ENCODE peak calls at places on chromosomes 1 and 21, in ten cellular contexts. M is HCT116; J is CD8-positive, alpha-beta T cell; F is fibroblast of mammary gland; S is cardiac muscle cell; O is RWPE2; K is breast epithelium; Q is lower lobe of right lung; R is HFF-Myc; B is left ventricle myocardium inferior. T is an unnamed sample.
A peak's percentile ranks its signal among the peaks of the same experiment; 100 is the strongest.

GRCh38 chr1:226402615-226403521 is 5.0 kb downstream of the PARP1 start:
- DNase-seq in M (no peak), J (no peak), F (no peak), S (no peak), O (no peak), K (no peak), Q (no peak), R (no peak), B (no peak), T (no peak)

GRCh38 chr1:225378880-225379279 is 49.0 kb downstream of the LBR start:
- DNase-seq in M (no peak), J (no peak), F (peak; percentile 64), S (peak; percentile 86), O (no peak), K (no peak), Q (no peak), R (no peak), B (peak; percentile 22), T (no peak)

GRCh38 chr1:92087542-92087941 is 7.4 kb downstream of the BTBD8 start:
- DNase-seq in M (no peak), J (no peak), F (peak; percentile 6), S (no peak), O (no peak), K (no peak), Q (no peak), R (no peak), B (no peak), T (no peak)

GRCh38 chr21:46060596-46061061 is 37.3 kb upstream of the COL6A2 start:
- DNase-seq in M (no peak), J (no peak), F (peak; percentile 100), S (no peak), O (no peak), K (no peak), Q (peak; percentile 49), R (peak; percentile 95), B (peak; percentile 75), T (peak; percentile 82)

GRCh38 chr1:87197156-87197555 is 131.5 kb upstream of the LMO4 start:
- DNase-seq in M (no peak), J (no peak), F (peak; percentile 72), S (no peak), O (no peak), K (no peak), Q (no peak), R (no peak), B (no peak), T (no peak)

GRCh38 chr1:203813581-203814341 is 18.3 kb downstream of the ZBED6 start:
- DNase-seq in M (no peak), J (no peak), F (no peak), S (no peak), O (no peak), K (no peak), Q (no peak), R (no peak), B (no peak), T (no peak)

GRCh38 chr1:232718928-232719927 is 86.0 kb upstream of the MAP10 start:
- DNase-seq in M (no peak), J (no peak), F (no peak), S (no peak), O (no peak), K (no peak), Q (no peak), R (no peak), B (no peak), T (no peak)

GRCh38 chr21:33046455-33046854 is 20.7 kb downstream of the OLIG2 start:
- DNase-seq in M (no peak), J (no peak), F (no peak), S (no peak), O (no peak), K (no peak), Q (no peak), R (no peak), B (no peak), T (no peak)

GRCh38 chr1:223106856-223107255 is 36.2 kb downstream of the TLR5 start:
- DNase-seq in M (no peak), J (no peak), F (peak; percentile 25), S (no peak), O (no peak), K (no peak), Q (no peak), R (no peak), B (no peak), T (peak; percentile 25)

GRCh38 chr1:50651476-50652263 is 228.4 kb upstream of the DMRTA2 start:
- DNase-seq in M (no peak), J (no peak), F (no peak), S (no peak), O (no peak), K (no peak), Q (no peak), R (no peak), B (no peak), T (no peak)

GRCh38 chr21:29351691-29352090 is 53.0 kb downstream of the BACH1 start:
- DNase-seq in M (no peak), J (no peak), F (no peak), S (peak; percentile 45), O (no peak), K (no peak), Q (no peak), R (no peak), B (no peak), T (no peak)

GRCh38 chr1:77044133-77044849 is 174.9 kb downstream of the PIGK start:
- DNase-seq in M (no peak), J (no peak), F (peak; percentile 48), S (no peak), O (no peak), K (no peak), Q (no peak), R (no peak), B (no peak), T (no peak)

GRCh38 chr1:156211243-156211642 is 1.6 kb upstream of the PMF1 start:
- DNase-seq in M (no peak), J (no peak), F (no peak), S (no peak), O (no peak), K (no peak), Q (no peak), R (no peak), B (no peak), T (no peak)

GRCh38 chr1:156212833-156213643 is at the start of gene PMF1:
- DNase-seq in M (peak; percentile 91), J (peak; percentile 89), F (peak; percentile 94), S (peak; percentile 97), O (peak; percentile 98), K (peak; percentile 98), Q (peak; percentile 98), R (peak; percentile 87), B (peak; percentile 97), T (peak; percentile 64)

GRCh38 chr1:156213644-156213966 is 798 bp downstream of the PMF1 start:
- DNase-seq in M (no peak), J (no peak), F (no peak), S (no peak), O (no peak), K (no peak), Q (no peak), R (no peak), B (no peak), T (no peak)

GRCh38 chr1:156214024-156214748 is 1.4 kb downstream of the PMF1 start:
- DNase-seq in M (peak; percentile 74), J (no peak), F (peak; percentile 90), S (no peak), O (no peak), K (no peak), Q (no peak), R (no peak), B (no peak), T (no peak)

GRCh38 chr1:156212130-156212529 is 677 bp upstream of the PMF1 start:
- DNase-seq in M (no peak), J (no peak), F (no peak), S (no peak), O (no peak), K (no peak), Q (no peak), R (no peak), B (no peak), T (no peak)
- H3K4me3 ChIP-seq in M (peak overlapping the region; percentile 96), J (peak overlapping the region; percentile 70), F (peak overlapping the region; percentile 94), S (peak overlapping the region; percentile 48), O (no peak overlapping the region), K (peak overlapping the region; percentile 76), Q (peak overlapping the region; percentile 71), R (peak overlapping the region; percentile 60), B (peak overlapping the region; percentile 86), T (peak overlapping the region; percentile 61)

DNA sequence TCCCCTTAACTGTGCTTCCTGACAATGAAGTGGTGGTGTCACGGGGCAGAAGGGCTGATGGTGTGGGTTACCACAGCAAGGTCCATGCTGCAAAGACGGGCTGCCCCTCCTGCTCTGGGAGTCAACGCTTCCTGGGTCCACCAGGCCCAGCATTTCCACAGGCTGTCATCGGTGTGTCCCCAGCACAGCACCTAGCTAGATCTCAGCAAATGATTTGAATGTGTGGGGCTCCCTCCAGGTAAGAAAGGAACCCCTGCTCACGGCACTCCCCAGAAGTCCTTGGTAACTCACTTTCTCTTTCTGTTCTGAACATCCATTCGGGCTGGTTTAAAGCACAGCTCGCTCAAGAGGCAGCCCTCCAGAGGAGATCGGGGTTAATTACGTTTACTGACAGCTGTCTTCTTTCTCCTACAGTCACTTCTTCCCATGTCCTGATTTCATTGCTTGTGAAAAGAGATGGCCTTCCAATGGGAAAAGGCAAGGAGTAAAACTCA is 27.3 kb downstream of the HIVEP3 start:
- DNase-seq in M (no peak), J (peak; percentile 22), F (no peak), S (no peak), O (no peak), K (no peak), Q (peak; percentile 60), R (no peak), B (no peak), T (no peak)
- TF ChIP-seq CTCF in M (no peak), J (peak; percentile 60), F (no peak), S (peak; percentile 14), O (peak; percentile 32), K (no peak), Q (peak; percentile 35), R (no peak), B (no peak), T (peak; percentile 40)

DNA sequence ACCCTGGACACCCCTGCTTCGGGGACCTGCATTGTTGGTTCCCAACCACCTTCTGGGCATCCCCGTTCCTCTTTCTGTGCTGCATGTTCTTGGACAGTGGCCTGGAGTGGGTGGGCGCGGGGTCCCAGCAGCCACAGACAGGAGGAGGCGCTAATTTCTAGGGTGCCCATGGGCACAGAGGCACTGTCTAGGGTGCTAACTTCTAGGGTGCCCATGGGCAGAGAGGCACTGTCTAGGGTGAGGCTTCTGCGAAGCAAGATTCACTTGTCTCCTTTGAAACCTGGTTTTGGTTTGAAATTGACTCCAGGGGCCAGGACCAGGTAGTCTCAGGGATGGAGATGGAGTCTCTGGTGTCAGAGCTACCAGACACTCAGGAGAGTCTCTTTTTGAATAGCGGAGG is 815 bp upstream of the MEGF6 start:
- DNase-seq in M (no peak), J (no peak), F (no peak), S (no peak), O (no peak), K (no peak), Q (no peak), R (no peak), B (no peak), T (no peak)
- H3K4me3 ChIP-seq in M (peak overlapping the region; percentile 58), J (peak overlapping the region; percentile 19), F (no peak overlapping the region), S (no peak overlapping the region), O (no peak overlapping the region), K (peak overlapping the region; percentile 71), Q (peak overlapping the region; percentile 61), R (peak overlapping the region; percentile 22), B (peak overlapping the region; percentile 60), T (no peak overlapping the region)

DNA sequence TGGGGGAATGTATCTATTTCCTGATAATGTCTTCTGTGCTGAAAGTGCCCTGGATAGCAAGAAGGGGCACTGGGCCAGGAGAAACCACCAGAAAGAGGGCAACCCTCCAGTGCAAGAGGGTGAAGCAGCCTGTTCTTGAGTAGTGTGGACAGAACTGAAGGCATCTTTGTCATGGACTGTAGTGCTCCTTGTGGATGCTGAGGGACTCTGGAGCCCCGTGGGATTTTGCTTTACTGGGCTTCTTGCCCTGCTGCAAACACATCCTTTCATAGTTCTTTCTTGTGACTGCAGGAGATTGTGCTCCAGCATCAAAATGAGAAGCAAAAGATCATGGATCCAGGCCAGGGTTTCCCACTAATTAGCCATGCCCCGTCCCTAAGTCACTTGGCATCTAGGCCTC is 300.6 kb downstream of the ZNF326 start:
- DNase-seq in M (no peak), J (no peak), F (no peak), S (no peak), O (no peak), K (no peak), Q (no peak), R (no peak), B (no peak), T (no peak)
- TF ChIP-seq CTCF in M (no peak), J (no peak), F (no peak), S (no peak), O (no peak), K (no peak), Q (no peak), R (no peak), B (no peak), T (no peak)

T was measured in epithelial cell of proximal tubule.